ENCODE peak calls at places on chromosomes 1 and 21, in five cellular contexts. H is H1, G is HEK293T, Y is HepG2, B is GM12878. Z is an unnamed sample.

GRCh38 chr1:172906778-172907592 is 143.8 kb downstream of the TNFSF18 start:
- DNase-seq in H (no peak), G (no peak), Y (no peak), B (no peak), Z (no peak)

GRCh38 chr1:33516891-33517550 is 44.6 kb downstream of the ZSCAN20 start:
- DNase-seq in H (no peak), G (no peak), Y (no peak), B (no peak), Z (no peak)

GRCh38 chr1:101548376-101548775 is 311.6 kb downstream of the S1PR1 start:
- DNase-seq in H (no peak), G (no peak), Y (no peak), B (no peak), Z (no peak)

GRCh38 chr1:1163538-1164070 is 10.1 kb upstream of the TTLL10 start:
- DNase-seq in H (no peak), G (no peak), Y (no peak), B (no peak), Z (no peak)

GRCh38 chr1:27598902-27599528 is 4.9 kb downstream of the AHDC1 start:
- DNase-seq in H (no peak), G (no peak), Y (no peak), B (no peak), Z (no peak)

GRCh38 chr21:28959367-28960099 is 33.1 kb downstream of the LTN1 start:
- DNase-seq in H (no peak), G (no peak), Y (peak; percentile 2), B (no peak), Z (no peak)

GRCh38 chr1:214427871-214428277 is 123.5 kb downstream of the PTPN14 start:
- DNase-seq in H (no peak), G (no peak), Y (peak; percentile 41), B (peak; percentile 80), Z (no peak)

GRCh38 chr1:40592107-40592773 is 60.8 kb downstream of the ZNF684 start:
- DNase-seq in H (no peak), G (peak; percentile 62), Y (peak; percentile 28), B (no peak), Z (peak; percentile 38)

GRCh38 chr1:236543065-236543669 is 19.4 kb downstream of the LGALS8 start:
- DNase-seq in H (no peak), G (peak; percentile 53), Y (no peak), B (no peak), Z (no peak)

GRCh38 chr1:232057896-232058274 is 431.3 kb downstream of the DISC1 start:
- DNase-seq in H (no peak), G (no peak), Y (no peak), B (no peak), Z (no peak)

GRCh38 chr21:33402011-33402979 is 918 bp upstream of the IFNGR2 start:
- DNase-seq in H (no peak), G (no peak), Y (no peak), B (no peak), Z (no peak)

GRCh38 chr1:179586107-179586823 is 5.4 kb upstream of the TDRD5 start:
- DNase-seq in H (no peak), G (peak; percentile 82), Y (no peak), B (no peak), Z (peak; percentile 59)

GRCh38 chr21:38159355-38159754 is 97.4 kb upstream of the KCNJ15 start:
- DNase-seq in H (peak; percentile 39), G (peak; percentile 65), Y (peak; percentile 53), B (peak; percentile 19), Z (peak; percentile 73)
- TF ChIP-seq SUZ12 in H (no peak), G (no peak), Y (no peak), B (no peak), Z (no peak)

GRCh38 chr1:110860174-110860573 is 12.8 kb upstream of the CD53 start:
- DNase-seq in H (no peak), G (no peak), Y (no peak), B (no peak), Z (no peak)
- TF ChIP-seq SUZ12 in H (no peak), G (no peak), Y (no peak), B (no peak), Z (no peak)

DNA sequence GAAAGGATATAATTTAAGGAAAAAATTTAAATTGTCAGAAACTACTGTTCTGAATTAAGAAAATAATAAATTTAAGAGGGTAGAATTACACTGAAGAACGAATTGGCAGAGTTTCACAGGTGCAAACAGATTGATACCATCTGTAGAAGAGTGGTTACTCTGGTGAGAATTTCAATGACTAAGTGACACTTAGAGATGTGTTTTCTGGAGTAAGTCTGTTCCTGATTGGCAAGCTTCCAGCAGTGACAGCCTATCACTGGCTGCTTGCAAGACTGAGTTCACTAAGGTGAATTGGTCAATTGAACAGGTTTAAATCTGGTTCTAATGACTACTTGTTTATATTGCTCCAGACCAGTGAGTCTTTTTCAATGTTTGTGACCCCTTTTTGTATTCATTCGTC is 838.2 kb upstream of the RGS18 start:
- DNase-seq in H (no peak), G (no peak), Y (no peak), B (no peak), Z (no peak)
- TF ChIP-seq SUZ12 in H (no peak), G (no peak), Y (no peak), B (no peak), Z (no peak)

DNA sequence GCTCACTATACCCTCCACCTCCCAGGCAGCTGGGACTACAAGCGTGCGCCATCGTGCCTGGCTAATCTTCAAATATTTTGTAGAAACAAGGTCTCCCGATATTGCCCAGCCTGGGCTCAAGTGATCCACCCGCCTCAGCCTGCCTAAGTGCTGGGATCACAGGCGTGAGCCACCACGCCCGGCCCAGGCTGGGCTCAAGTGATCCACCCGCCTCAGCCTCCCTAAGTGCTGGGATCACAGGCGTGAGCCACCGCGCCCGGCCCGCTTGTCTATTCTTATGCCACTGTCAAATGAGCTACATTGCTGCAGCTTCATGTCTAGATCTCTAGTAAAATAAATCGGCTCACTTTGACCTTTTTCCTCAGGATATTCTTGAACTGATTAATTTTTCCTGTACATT is 107.7 kb upstream of the COL6A1 start:
- DNase-seq in H (no peak), G (no peak), Y (no peak), B (no peak), Z (no peak)
- TF ChIP-seq SUZ12 in H (no peak), G (no peak), Y (no peak), B (no peak), Z (no peak)

GRCh38 chr1:43312212-43312623 is 11.4 kb downstream of the TIE1 start:
- DNase-seq in H (no peak), G (no peak), Y (no peak), B (no peak), Z (no peak)
- TF ChIP-seq SUZ12 in H (no peak), G (no peak), Y (no peak), B (no peak), Z (no peak)

GRCh38 chr1:49051647-49052046 is 275.0 kb upstream of the BEND5 start:
- DNase-seq in H (no peak), G (no peak), Y (no peak), B (no peak), Z (no peak)
- TF ChIP-seq SUZ12 in H (no peak), G (no peak), Y (no peak), B (no peak), Z (no peak)

DNA sequence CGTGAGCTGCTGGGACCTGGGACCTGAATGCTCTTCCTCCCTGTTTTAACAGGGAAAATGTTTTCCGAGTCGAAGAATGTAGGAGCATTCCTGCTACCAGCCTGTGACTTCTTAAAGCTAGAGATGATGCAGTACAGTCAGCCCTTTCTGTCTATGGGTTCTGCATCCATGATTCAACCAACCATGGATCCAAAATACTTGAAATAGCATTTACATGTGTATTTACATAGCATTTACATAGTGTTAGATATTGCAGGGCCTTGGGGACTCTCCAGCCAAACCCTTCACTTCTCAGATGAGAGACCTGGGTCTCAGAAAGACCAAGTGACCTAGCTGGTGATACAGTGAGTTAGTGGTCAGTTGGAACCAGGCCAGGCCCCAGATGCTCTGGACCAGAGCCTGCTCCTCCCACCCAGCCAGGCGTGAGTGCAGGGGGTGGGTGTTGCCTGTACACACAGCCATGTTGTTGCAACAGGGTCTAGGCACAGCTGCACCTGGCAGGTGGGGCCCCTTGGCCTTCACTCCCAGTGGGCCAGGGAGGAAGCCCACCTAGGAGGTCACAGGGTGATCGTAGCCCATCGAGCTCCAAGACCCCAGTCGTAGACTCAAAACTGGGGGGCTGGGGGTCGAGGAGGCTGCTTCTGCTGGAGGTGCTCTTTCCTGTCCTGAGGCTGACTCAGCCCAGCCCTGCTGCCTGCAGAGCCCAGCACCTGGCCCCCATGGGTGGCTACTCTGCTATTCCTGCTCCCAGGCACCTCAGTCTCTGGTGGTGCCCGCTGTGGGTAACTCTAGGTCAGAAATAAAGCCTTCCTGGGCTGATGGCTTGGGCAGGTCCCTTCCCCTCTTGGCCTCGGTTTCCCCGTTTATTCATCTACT is 7.6 kb downstream of the TMEM61 start:
- DNase-seq in H (no peak), G (no peak), Y (no peak), B (no peak), Z (no peak)
- TF ChIP-seq SUZ12 in H (no peak), G (no peak), Y (no peak), B (no peak), Z (no peak)

DNA sequence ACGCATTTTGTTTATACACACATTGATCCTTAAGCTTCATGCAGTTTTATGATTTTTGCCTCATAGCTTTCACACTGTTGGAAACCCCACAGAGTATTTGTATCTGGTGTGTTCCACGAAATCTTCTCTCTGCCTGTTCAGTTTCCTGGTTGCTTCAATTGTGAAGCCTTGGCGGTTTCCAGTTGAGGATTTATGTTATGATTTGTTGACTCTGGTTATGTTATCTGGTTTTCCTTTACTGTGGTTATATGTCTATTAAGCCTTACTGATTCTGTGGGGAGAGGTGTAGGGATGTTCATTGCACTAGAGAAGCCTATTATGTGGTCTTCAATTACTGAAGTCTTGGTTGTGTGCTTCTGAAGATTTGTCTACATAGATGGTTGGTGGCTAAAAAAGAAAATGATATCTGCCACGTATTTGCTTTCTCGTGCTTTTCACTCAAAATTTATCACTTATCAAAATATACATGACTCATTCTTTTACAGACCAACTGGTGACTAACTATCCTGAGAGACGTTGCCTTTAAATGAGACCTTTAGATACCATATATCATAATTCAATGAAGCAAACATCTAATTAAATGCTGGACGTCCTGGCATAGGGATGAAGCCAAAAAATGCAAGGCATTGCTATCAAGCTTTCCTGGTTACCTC is 488.0 kb upstream of the B3GALT2 start:
- DNase-seq in H (no peak), G (no peak), Y (no peak), B (no peak), Z (no peak)
- TF ChIP-seq SUZ12 in H (no peak), G (no peak), Y (no peak), B (no peak), Z (no peak)

Z was measured in NT2/D1.